ENCODE peak calls at places on chromosomes 16 and 17, in four cellular contexts. One of them, this sample, is unnamed.

GRCh38 chr16:66581246-66581952 is 2.1 kb downstream of the CMTM2 start:
- DNase-seq in GM10248: no peak
- DNase-seq in neural progenitor cell: no peak
- DNase-seq in activated B cell treated with CpG ODN at 0.5 μM for 24 hours: no peak
- DNase-seq in this sample: no peak

GRCh38 chr17:10032142-10032541 is 127.1 kb upstream of the RCVRN start:
- DNase-seq in GM10248: no peak
- DNase-seq in neural progenitor cell: no peak
- DNase-seq in activated B cell treated with CpG ODN at 0.5 μM for 24 hours: no peak
- DNase-seq in this sample: no peak

GRCh38 chr16:46972971-46973456 is 460 bp downstream of the DNAJA2 start:
- DNase-seq in GM10248: peak
- DNase-seq in neural progenitor cell: peak
- DNase-seq in activated B cell treated with CpG ODN at 0.5 μM for 24 hours: peak
- DNase-seq in this sample: peak

GRCh38 chr17:82457790-82458129 is 781 bp upstream of the NARF start:
- DNase-seq in GM10248: no peak
- DNase-seq in neural progenitor cell: no peak
- DNase-seq in activated B cell treated with CpG ODN at 0.5 μM for 24 hours: no peak
- DNase-seq in this sample: no peak

GRCh38 chr17:3966720-3967363 is 2.6 kb upstream of the ATP2A3 start:
- DNase-seq in GM10248: no peak
- DNase-seq in neural progenitor cell: no peak
- DNase-seq in activated B cell treated with CpG ODN at 0.5 μM for 24 hours: peak
- DNase-seq in this sample: no peak

GRCh38 chr16:52597772-52598483 is 51.0 kb upstream of the TOX3 start:
- DNase-seq in GM10248: no peak
- DNase-seq in neural progenitor cell: peak
- DNase-seq in activated B cell treated with CpG ODN at 0.5 μM for 24 hours: no peak
- DNase-seq in this sample: no peak

GRCh38 chr17:83195330-83196087 is 116.1 kb downstream of the METRNL start:
- DNase-seq in GM10248: no peak
- DNase-seq in neural progenitor cell: no peak
- DNase-seq in activated B cell treated with CpG ODN at 0.5 μM for 24 hours: peak
- DNase-seq in this sample: peak

GRCh38 chr17:47797797-47798196 is 23.8 kb downstream of the OSBPL7 start:
- DNase-seq in GM10248: no peak
- DNase-seq in neural progenitor cell: peak
- DNase-seq in activated B cell treated with CpG ODN at 0.5 μM for 24 hours: no peak
- DNase-seq in this sample: no peak

GRCh38 chr17:57447357-57448019 is 191.2 kb downstream of the MSI2 start:
- DNase-seq in GM10248: no peak
- DNase-seq in neural progenitor cell: no peak
- DNase-seq in activated B cell treated with CpG ODN at 0.5 μM for 24 hours: no peak
- DNase-seq in this sample: no peak

GRCh38 chr17:61837175-61838051 is 25.9 kb downstream of the BRIP1 start:
- DNase-seq in GM10248: peak
- DNase-seq in neural progenitor cell: peak
- DNase-seq in activated B cell treated with CpG ODN at 0.5 μM for 24 hours: peak
- DNase-seq in this sample: peak

GRCh38 chr17:77717941-77718668 is 240.4 kb upstream of the TNRC6C start:
- DNase-seq in GM10248: no peak
- DNase-seq in neural progenitor cell: peak
- DNase-seq in activated B cell treated with CpG ODN at 0.5 μM for 24 hours: no peak
- DNase-seq in this sample: no peak

GRCh38 chr16:81834868-81835267 is 55.8 kb downstream of the PLCG2 start:
- DNase-seq in GM10248: no peak
- DNase-seq in neural progenitor cell: no peak
- DNase-seq in activated B cell treated with CpG ODN at 0.5 μM for 24 hours: no peak
- DNase-seq in this sample: peak

GRCh38 chr16:28538733-28539596 is at the start of gene NUPR1:
- DNase-seq in GM10248: no peak
- DNase-seq in neural progenitor cell: no peak
- DNase-seq in activated B cell treated with CpG ODN at 0.5 μM for 24 hours: no peak
- DNase-seq in this sample: no peak

GRCh38 chr16:66278604-66279262 is 87.8 kb upstream of the CDH5 start:
- DNase-seq in GM10248: no peak
- DNase-seq in neural progenitor cell: no peak
- DNase-seq in activated B cell treated with CpG ODN at 0.5 μM for 24 hours: no peak
- DNase-seq in this sample: no peak

GRCh38 chr16:13708361-13708760 is 211.6 kb upstream of the ERCC4 start:
- DNase-seq in GM10248: no peak
- DNase-seq in neural progenitor cell: no peak
- DNase-seq in activated B cell treated with CpG ODN at 0.5 μM for 24 hours: no peak
- DNase-seq in this sample: no peak

GRCh38 chr17:67442787-67443624 is 65.9 kb downstream of the PITPNC1 start:
- DNase-seq in GM10248: no peak
- DNase-seq in neural progenitor cell: peak
- DNase-seq in activated B cell treated with CpG ODN at 0.5 μM for 24 hours: no peak
- DNase-seq in this sample: no peak

GRCh38 chr17:72287586-72287985 is 166.8 kb downstream of the SOX9 start:
- DNase-seq in GM10248: no peak
- DNase-seq in neural progenitor cell: no peak
- DNase-seq in activated B cell treated with CpG ODN at 0.5 μM for 24 hours: no peak
- DNase-seq in this sample: no peak

GRCh38 chr16:75074920-75075687 is 41.5 kb downstream of the LDHD start:
- DNase-seq in GM10248: peak
- DNase-seq in neural progenitor cell: no peak
- DNase-seq in activated B cell treated with CpG ODN at 0.5 μM for 24 hours: peak
- DNase-seq in this sample: peak

GRCh38 chr17:19805006-19805405 is 56.9 kb upstream of the ALDH3A1 start:
- DNase-seq in GM10248: no peak
- DNase-seq in neural progenitor cell: no peak
- DNase-seq in activated B cell treated with CpG ODN at 0.5 μM for 24 hours: no peak
- DNase-seq in this sample: no peak

GRCh38 chr16:64975821-64976220 is 146.0 kb downstream of the CDH11 start:
- DNase-seq in GM10248: no peak
- DNase-seq in neural progenitor cell: no peak
- DNase-seq in activated B cell treated with CpG ODN at 0.5 μM for 24 hours: no peak
- DNase-seq in this sample: no peak

GRCh38 chr17:32483451-32484019 is 3.3 kb upstream of the CDK5R1 start:
- DNase-seq in GM10248: peak
- DNase-seq in neural progenitor cell: peak
- DNase-seq in activated B cell treated with CpG ODN at 0.5 μM for 24 hours: no peak
- DNase-seq in this sample: peak

GRCh38 chr17:35727635-35728034 is 3.8 kb upstream of the RASL10B start:
- DNase-seq in GM10248: no peak
- DNase-seq in neural progenitor cell: no peak
- DNase-seq in activated B cell treated with CpG ODN at 0.5 μM for 24 hours: no peak
- DNase-seq in this sample: no peak
- TF ChIP-seq CTCF in GM10248: no peak
- TF ChIP-seq CTCF in neural progenitor cell: no peak
- TF ChIP-seq CTCF in activated B cell treated with CpG ODN at 0.5 μM for 24 hours: no peak
- TF ChIP-seq CTCF in this sample: no peak

GRCh38 chr16:342455-343213 is 9.9 kb downstream of the AXIN1 start:
- DNase-seq in GM10248: no peak
- DNase-seq in neural progenitor cell: peak
- DNase-seq in activated B cell treated with CpG ODN at 0.5 μM for 24 hours: no peak
- DNase-seq in this sample: no peak
- TF ChIP-seq CTCF in GM10248: no peak
- TF ChIP-seq CTCF in neural progenitor cell: no peak
- TF ChIP-seq CTCF in activated B cell treated with CpG ODN at 0.5 μM for 24 hours: no peak
- TF ChIP-seq CTCF in this sample: no peak

DNA sequence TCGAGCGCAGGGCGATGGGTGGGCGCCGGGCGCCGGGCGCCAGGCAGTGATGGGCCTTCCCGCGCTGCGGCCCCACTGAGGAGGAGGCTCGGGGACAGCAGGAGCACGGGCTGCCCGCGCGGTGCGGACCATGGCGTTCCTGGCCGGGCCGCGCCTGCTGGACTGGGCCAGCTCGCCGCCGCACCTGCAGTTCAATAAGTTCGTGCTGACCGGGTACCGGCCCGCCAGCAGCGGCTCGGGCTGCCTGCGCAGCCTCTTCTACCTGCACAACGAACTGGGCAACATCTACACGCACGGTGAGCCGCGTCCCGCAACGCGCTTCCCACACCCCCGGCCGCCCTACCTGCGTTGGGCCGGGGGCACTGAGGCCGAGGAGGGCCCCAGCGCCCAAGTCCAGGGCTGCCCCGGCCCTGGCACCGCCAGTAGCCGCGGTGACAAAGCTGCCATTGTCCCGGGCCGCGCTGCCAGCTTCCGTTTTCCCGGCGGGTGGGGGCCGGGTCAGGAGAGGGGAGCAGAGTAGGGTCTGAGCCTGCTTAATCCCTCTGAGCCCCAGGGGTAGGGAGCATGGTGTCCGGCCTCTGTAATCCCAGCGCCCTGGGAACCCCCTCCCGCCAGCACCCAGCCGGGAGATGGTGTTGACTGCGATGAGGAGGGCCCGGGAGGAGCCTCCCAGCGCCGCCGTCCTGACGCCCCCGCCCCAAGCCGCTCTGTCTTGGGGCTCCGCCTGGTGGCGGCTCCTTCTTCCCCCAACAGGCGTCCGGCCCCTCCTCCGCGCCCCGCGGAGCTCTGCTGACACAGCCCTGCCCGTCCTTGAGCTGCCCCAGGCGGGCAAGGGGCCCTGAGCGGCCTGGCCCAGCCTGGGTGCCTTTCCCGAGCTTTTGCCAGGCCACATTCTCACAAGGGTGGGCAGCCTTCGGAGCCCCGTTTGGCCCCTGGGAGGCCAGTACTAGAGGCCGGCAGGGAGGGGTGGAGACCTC is 685 bp downstream of the PAQR4 start:
- DNase-seq in GM10248: peak
- DNase-seq in neural progenitor cell: peak
- DNase-seq in activated B cell treated with CpG ODN at 0.5 μM for 24 hours: peak
- DNase-seq in this sample: peak
- TF ChIP-seq CTCF in GM10248: peak
- TF ChIP-seq CTCF in neural progenitor cell: peak
- TF ChIP-seq CTCF in activated B cell treated with CpG ODN at 0.5 μM for 24 hours: no peak
- TF ChIP-seq CTCF in this sample: peak

GRCh38 chr17:22492331-22492730 is 800.0 kb downstream of the KCNJ18 start:
- DNase-seq in GM10248: no peak
- DNase-seq in neural progenitor cell: no peak
- DNase-seq in activated B cell treated with CpG ODN at 0.5 μM for 24 hours: no peak
- DNase-seq in this sample: no peak
- TF ChIP-seq CTCF in GM10248: no peak
- TF ChIP-seq CTCF in neural progenitor cell: no peak
- TF ChIP-seq CTCF in activated B cell treated with CpG ODN at 0.5 μM for 24 hours: no peak
- TF ChIP-seq CTCF in this sample: no peak

GRCh38 chr16:25012525-25012991 is 2.6 kb downstream of the ARHGAP17 start:
- DNase-seq in GM10248: no peak
- DNase-seq in neural progenitor cell: no peak
- DNase-seq in activated B cell treated with CpG ODN at 0.5 μM for 24 hours: no peak
- DNase-seq in this sample: no peak

GRCh38 chr16:25013751-25014499 is 1.2 kb downstream of the ARHGAP17 start:
- DNase-seq in GM10248: peak
- DNase-seq in neural progenitor cell: no peak
- DNase-seq in activated B cell treated with CpG ODN at 0.5 μM for 24 hours: no peak
- DNase-seq in this sample: no peak

GRCh38 chr16:25011891-25012499 is 3.2 kb downstream of the ARHGAP17 start:
- DNase-seq in GM10248: no peak
- DNase-seq in neural progenitor cell: no peak
- DNase-seq in activated B cell treated with CpG ODN at 0.5 μM for 24 hours: no peak
- DNase-seq in this sample: no peak

GRCh38 chr16:25013049-25013448 is 2.1 kb downstream of the ARHGAP17 start:
- DNase-seq in GM10248: no peak
- DNase-seq in neural progenitor cell: no peak
- DNase-seq in activated B cell treated with CpG ODN at 0.5 μM for 24 hours: no peak
- DNase-seq in this sample: no peak

GRCh38 chr16:25014500-25015147 is 545 bp downstream of the ARHGAP17 start:
- DNase-seq in GM10248: no peak
- DNase-seq in neural progenitor cell: peak
- DNase-seq in activated B cell treated with CpG ODN at 0.5 μM for 24 hours: peak
- DNase-seq in this sample: peak
- TF ChIP-seq CTCF in GM10248: no peak
- TF ChIP-seq CTCF in neural progenitor cell: no peak
- TF ChIP-seq CTCF in activated B cell treated with CpG ODN at 0.5 μM for 24 hours: no peak
- TF ChIP-seq CTCF in this sample: no peak

GRCh38 chr16:1403036-1403435 is 11.5 kb downstream of the UNKL start:
- DNase-seq in GM10248: no peak
- DNase-seq in neural progenitor cell: no peak
- DNase-seq in activated B cell treated with CpG ODN at 0.5 μM for 24 hours: no peak
- DNase-seq in this sample: no peak

GRCh38 chr16:1403733-1404132 is 10.8 kb downstream of the UNKL start:
- DNase-seq in GM10248: no peak
- DNase-seq in neural progenitor cell: no peak
- DNase-seq in activated B cell treated with CpG ODN at 0.5 μM for 24 hours: no peak
- DNase-seq in this sample: no peak

GRCh38 chr16:1398826-1399581 is 15.5 kb downstream of the UNKL start:
- DNase-seq in GM10248: no peak
- DNase-seq in neural progenitor cell: no peak
- DNase-seq in activated B cell treated with CpG ODN at 0.5 μM for 24 hours: no peak
- DNase-seq in this sample: no peak

GRCh38 chr16:1401758-1402154 is 12.7 kb downstream of the UNKL start:
- DNase-seq in GM10248: no peak
- DNase-seq in neural progenitor cell: no peak
- DNase-seq in activated B cell treated with CpG ODN at 0.5 μM for 24 hours: no peak
- DNase-seq in this sample: no peak

DNA sequence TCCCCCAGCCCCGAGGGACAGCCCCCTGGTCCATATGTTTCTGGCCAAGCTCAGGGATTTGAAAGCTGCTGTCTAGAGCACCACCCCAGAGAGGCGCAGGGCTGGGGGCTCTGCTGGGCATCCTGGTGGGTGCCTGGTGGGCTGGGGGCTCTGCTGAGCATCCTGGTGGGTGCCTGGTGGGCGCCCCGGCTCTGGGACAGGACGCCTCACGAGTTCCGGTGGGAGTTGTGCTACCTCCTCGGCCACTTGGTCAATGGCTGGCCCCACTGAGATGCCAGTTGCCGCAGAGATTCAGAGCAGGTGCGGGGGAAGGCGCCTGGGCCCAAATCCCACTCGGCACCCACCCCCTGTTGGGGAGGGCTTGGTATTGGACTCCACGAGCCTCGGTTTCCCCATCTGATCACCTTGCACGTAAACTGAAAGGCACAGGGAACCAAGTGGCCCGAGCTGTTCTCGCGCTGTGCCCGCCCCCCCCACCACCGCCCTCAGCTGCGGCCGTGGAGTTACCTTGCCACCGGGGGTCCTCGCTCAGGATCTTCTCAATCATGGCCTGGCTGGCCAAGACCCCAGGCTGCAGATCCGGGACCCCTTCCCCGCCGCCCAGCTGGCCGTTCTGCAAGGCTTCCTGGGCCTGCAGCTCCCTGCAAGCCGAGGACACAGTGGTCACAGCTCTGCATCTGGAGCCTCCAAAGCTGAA is 13.3 kb downstream of the UNKL start:
- DNase-seq in GM10248: no peak
- DNase-seq in neural progenitor cell: no peak
- DNase-seq in activated B cell treated with CpG ODN at 0.5 μM for 24 hours: no peak
- DNase-seq in this sample: no peak
- TF ChIP-seq CTCF in GM10248: no peak
- TF ChIP-seq CTCF in neural progenitor cell: no peak
- TF ChIP-seq CTCF in activated B cell treated with CpG ODN at 0.5 μM for 24 hours: no peak
- TF ChIP-seq CTCF in this sample: no peak

GRCh38 chr17:70629902-70630301 is 460.6 kb downstream of the KCNJ2 start:
- DNase-seq in GM10248: no peak
- DNase-seq in neural progenitor cell: no peak
- DNase-seq in activated B cell treated with CpG ODN at 0.5 μM for 24 hours: no peak
- DNase-seq in this sample: no peak
- TF ChIP-seq CTCF in GM10248: peak
- TF ChIP-seq CTCF in neural progenitor cell: peak
- TF ChIP-seq CTCF in activated B cell treated with CpG ODN at 0.5 μM for 24 hours: no peak
- TF ChIP-seq CTCF in this sample: no peak

DNA sequence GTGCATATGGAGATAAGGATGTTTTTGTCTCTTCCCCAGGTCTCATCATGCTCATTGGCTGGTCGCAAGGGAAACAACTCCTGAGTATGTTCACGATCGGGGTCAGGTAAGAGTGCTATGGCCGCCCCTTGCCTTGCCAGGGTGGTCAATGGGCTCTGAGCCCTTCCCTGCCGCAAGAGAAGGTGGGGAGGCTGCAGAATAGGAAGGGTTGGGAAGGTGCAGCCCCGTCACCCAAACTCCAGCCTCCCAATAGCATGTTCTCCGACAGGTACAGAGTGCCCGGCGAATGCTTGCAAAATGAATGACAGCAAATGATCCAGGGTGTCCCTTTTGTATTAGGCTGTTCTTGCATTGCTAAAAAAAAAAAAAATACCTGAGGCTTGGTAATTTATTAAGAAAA is 57.4 kb downstream of the ATP2C2 start:
- DNase-seq in GM10248: no peak
- DNase-seq in neural progenitor cell: no peak
- DNase-seq in activated B cell treated with CpG ODN at 0.5 μM for 24 hours: no peak
- DNase-seq in this sample: no peak
- TF ChIP-seq CTCF in GM10248: no peak
- TF ChIP-seq CTCF in neural progenitor cell: no peak
- TF ChIP-seq CTCF in activated B cell treated with CpG ODN at 0.5 μM for 24 hours: no peak
- TF ChIP-seq CTCF in this sample: no peak

This sample was measured in natural killer cell.